ENCODE peak calls at places on chromosomes 11 and 22, in four cellular contexts. One of them, this sample, is unnamed.
A peak's percentile ranks its signal among the peaks of the same experiment; 100 is the strongest.

GRCh38 chr11:130891326-130891725 is 25.0 kb downstream of the SNX19 start:
- DNase-seq in heart right ventricle: no peak
- DNase-seq in cardiac muscle cell: peak; percentile 33
- DNase-seq in fibroblast of the aortic adventitia: peak; percentile 77
- DNase-seq in this sample: no peak

GRCh38 chr22:26648761-26649363 is 8.5 kb upstream of the MIAT start:
- DNase-seq in heart right ventricle: no peak
- DNase-seq in cardiac muscle cell: peak; percentile 15
- DNase-seq in fibroblast of the aortic adventitia: no peak
- DNase-seq in this sample: no peak

GRCh38 chr22:50217543-50218152 is 16.8 kb downstream of the SELENOO start:
- DNase-seq in heart right ventricle: no peak
- DNase-seq in cardiac muscle cell: no peak
- DNase-seq in fibroblast of the aortic adventitia: no peak
- DNase-seq in this sample: no peak

GRCh38 chr11:60711316-60711715 is 11.9 kb downstream of the MS4A8 start:
- DNase-seq in heart right ventricle: no peak
- DNase-seq in cardiac muscle cell: no peak
- DNase-seq in fibroblast of the aortic adventitia: no peak
- DNase-seq in this sample: no peak

GRCh38 chr11:19737575-19737974 is 24.9 kb downstream of the NAV2 start:
- DNase-seq in heart right ventricle: no peak
- DNase-seq in cardiac muscle cell: no peak
- DNase-seq in fibroblast of the aortic adventitia: no peak
- DNase-seq in this sample: no peak

GRCh38 chr11:19739872-19740271 is 27.2 kb downstream of the NAV2 start:
- DNase-seq in heart right ventricle: no peak
- DNase-seq in cardiac muscle cell: peak; percentile 39
- DNase-seq in fibroblast of the aortic adventitia: no peak
- DNase-seq in this sample: no peak

GRCh38 chr22:29112102-29112501 is 39.3 kb downstream of the KREMEN1 start:
- DNase-seq in heart right ventricle: no peak
- DNase-seq in cardiac muscle cell: no peak
- DNase-seq in fibroblast of the aortic adventitia: no peak
- DNase-seq in this sample: no peak

GRCh38 chr11:118076754-118077281 is at the start of gene TMPRSS4:
- DNase-seq in heart right ventricle: no peak
- DNase-seq in cardiac muscle cell: no peak
- DNase-seq in fibroblast of the aortic adventitia: no peak
- DNase-seq in this sample: peak; percentile 5

GRCh38 chr11:22830082-22830414 is 447 bp upstream of the SVIP start:
- DNase-seq in heart right ventricle: no peak
- DNase-seq in cardiac muscle cell: no peak
- DNase-seq in fibroblast of the aortic adventitia: no peak
- DNase-seq in this sample: no peak
- H3K4me3 ChIP-seq in heart right ventricle: peak overlapping the region; percentile 87
- H3K4me3 ChIP-seq in cardiac muscle cell: peak overlapping the region; percentile 48
- H3K4me3 ChIP-seq in fibroblast of the aortic adventitia: peak overlapping the region; percentile 88
- H3K4me3 ChIP-seq in this sample: peak overlapping the region; percentile 81

GRCh38 chr11:2930705-2931415 is 1.6 kb upstream of the PHLDA2 start:
- DNase-seq in heart right ventricle: peak; percentile 44
- DNase-seq in cardiac muscle cell: peak; percentile 51
- DNase-seq in fibroblast of the aortic adventitia: peak; percentile 11
- DNase-seq in this sample: peak; percentile 86
- H3K4me3 ChIP-seq in heart right ventricle: peak overlapping the region; percentile 50
- H3K4me3 ChIP-seq in cardiac muscle cell: no peak overlapping the region
- H3K4me3 ChIP-seq in fibroblast of the aortic adventitia: peak overlapping the region; percentile 74
- H3K4me3 ChIP-seq in this sample: peak overlapping the region; percentile 56

GRCh38 chr22:17375914-17376614 is 6.8 kb downstream of the CECR2 start:
- DNase-seq in heart right ventricle: no peak
- DNase-seq in cardiac muscle cell: no peak
- DNase-seq in fibroblast of the aortic adventitia: no peak
- DNase-seq in this sample: no peak

GRCh38 chr22:17376950-17377349 is 7.7 kb downstream of the CECR2 start:
- DNase-seq in heart right ventricle: no peak
- DNase-seq in cardiac muscle cell: no peak
- DNase-seq in fibroblast of the aortic adventitia: no peak
- DNase-seq in this sample: no peak

GRCh38 chr22:17381237-17381913 is 12.1 kb downstream of the CECR2 start:
- DNase-seq in heart right ventricle: no peak
- DNase-seq in cardiac muscle cell: peak; percentile 49
- DNase-seq in fibroblast of the aortic adventitia: no peak
- DNase-seq in this sample: no peak

GRCh38 chr22:17380711-17381087 is 11.4 kb downstream of the CECR2 start:
- DNase-seq in heart right ventricle: no peak
- DNase-seq in cardiac muscle cell: no peak
- DNase-seq in fibroblast of the aortic adventitia: no peak
- DNase-seq in this sample: no peak

GRCh38 chr22:17379939-17380710 is 10.9 kb downstream of the CECR2 start:
- DNase-seq in heart right ventricle: no peak
- DNase-seq in cardiac muscle cell: no peak
- DNase-seq in fibroblast of the aortic adventitia: no peak
- DNase-seq in this sample: no peak
- H3K4me3 ChIP-seq in heart right ventricle: no peak overlapping the region
- H3K4me3 ChIP-seq in cardiac muscle cell: no peak overlapping the region
- H3K4me3 ChIP-seq in fibroblast of the aortic adventitia: no peak overlapping the region
- H3K4me3 ChIP-seq in this sample: no peak overlapping the region

GRCh38 chr22:46085831-46086576 is 64.3 kb upstream of the PPARA start:
- DNase-seq in heart right ventricle: peak; percentile 66
- DNase-seq in cardiac muscle cell: peak; percentile 64
- DNase-seq in fibroblast of the aortic adventitia: peak; percentile 87
- DNase-seq in this sample: peak; percentile 81
- H3K4me3 ChIP-seq in heart right ventricle: peak overlapping the region; percentile 37
- H3K4me3 ChIP-seq in cardiac muscle cell: no peak overlapping the region
- H3K4me3 ChIP-seq in fibroblast of the aortic adventitia: peak overlapping the region; percentile 98
- H3K4me3 ChIP-seq in this sample: no peak overlapping the region